ENCODE peak calls at places on chromosome 15, in four cellular contexts. H is OCI-LY7, U is neuronal stem cell, L is prostate gland. N is an unnamed sample.

GRCh38 chr15:68650901-68651709 is 72.3 kb downstream of the CORO2B start:
- DNase-seq in H (peak; percentile 62), U (peak; percentile 74), L (no peak), N (peak; percentile 96)

GRCh38 chr15:65033659-65034269 is 4.3 kb upstream of the MTFMT start:
- DNase-seq in H (peak; percentile 68), U (no peak), L (no peak), N (peak; percentile 54)

GRCh38 chr15:81373996-81374395 is at the start of gene TMC3:
- DNase-seq in H (no peak), U (peak; percentile 44), L (no peak), N (no peak)

GRCh38 chr15:26222781-26223180 is 359.7 kb upstream of the ATP10A start:
- DNase-seq in H (no peak), U (no peak), L (no peak), N (no peak)

GRCh38 chr15:64521726-64522164 is 61.4 kb downstream of the ZNF609 start:
- DNase-seq in H (no peak), U (peak; percentile 9), L (peak; percentile 27), N (peak; percentile 22)

GRCh38 chr15:101288905-101289513 is 6.0 kb downstream of the SNRPA1 start:
- DNase-seq in H (peak; percentile 76), U (no peak), L (no peak), N (peak; percentile 69)

GRCh38 chr15:47415539-47415971 is 301.8 kb upstream of the SEMA6D start:
- DNase-seq in H (no peak), U (no peak), L (no peak), N (no peak)

GRCh38 chr15:61099030-61099800 is 129.9 kb downstream of the RORA start:
- DNase-seq in H (no peak), U (no peak), L (no peak), N (no peak)

GRCh38 chr15:42919794-42920280 is 741 bp downstream of the TTBK2 start:
- DNase-seq in H (peak; percentile 43), U (no peak), L (peak; percentile 22), N (peak; percentile 34)

GRCh38 chr15:64930778-64931240 is 19.1 kb downstream of the ANKDD1A start:
- DNase-seq in H (no peak), U (no peak), L (no peak), N (no peak)

GRCh38 chr15:25775317-25775912 is 87.7 kb downstream of the ATP10A start:
- DNase-seq in H (peak; percentile 26), U (no peak), L (no peak), N (peak; percentile 73)

GRCh38 chr15:95032181-95032580 is 800.8 kb downstream of the MCTP2 start:
- DNase-seq in H (no peak), U (no peak), L (no peak), N (no peak)
- H3K36me3 ChIP-seq in H (no peaks in the 10 kb centered on the region), U (no peaks in the 10 kb centered on the region), L (no peaks in the 10 kb centered on the region), N (no peaks in the 10 kb centered on the region)

GRCh38 chr15:52786436-52787122 is 3.6 kb downstream of the ONECUT1 start:
- DNase-seq in H (no peak), U (peak; percentile 26), L (no peak), N (peak; percentile 82)

GRCh38 chr15:52788099-52788986 is 1.8 kb downstream of the ONECUT1 start:
- DNase-seq in H (no peak), U (peak; percentile 15), L (no peak), N (peak; percentile 63)

GRCh38 chr15:52789008-52789600 is 1.0 kb downstream of the ONECUT1 start:
- DNase-seq in H (no peak), U (no peak), L (no peak), N (peak; percentile 53)

GRCh38 chr15:52787123-52787503 is 3.0 kb downstream of the ONECUT1 start:
- DNase-seq in H (no peak), U (no peak), L (no peak), N (peak; percentile 78)

GRCh38 chr15:52787549-52788098 is 2.5 kb downstream of the ONECUT1 start:
- DNase-seq in H (no peak), U (no peak), L (no peak), N (peak; percentile 70)
- H3K4me3 ChIP-seq in H (no peak overlapping the region), U (no peak overlapping the region), L (no peak overlapping the region), N (peak overlapping the region; percentile 24)

GRCh38 chr15:89155656-89156055 is 65.7 kb downstream of the RLBP1 start:
- DNase-seq in H (no peak), U (no peak), L (no peak), N (no peak)
- H3K36me3 ChIP-seq in H (peaks cover 17% of the 10 kb centered on the region), U (peaks cover 50% of the 10 kb centered on the region), L (no peaks in the 10 kb centered on the region), N (peaks cover 1% of the 10 kb centered on the region)

GRCh38 chr15:55254916-55255679 is 34.5 kb downstream of the RAB27A start:
- DNase-seq in H (no peak), U (no peak), L (no peak), N (no peak)
- H3K4me3 ChIP-seq in H (no peak overlapping the region), U (no peak overlapping the region), L (no peak overlapping the region), N (no peak overlapping the region)

DNA sequence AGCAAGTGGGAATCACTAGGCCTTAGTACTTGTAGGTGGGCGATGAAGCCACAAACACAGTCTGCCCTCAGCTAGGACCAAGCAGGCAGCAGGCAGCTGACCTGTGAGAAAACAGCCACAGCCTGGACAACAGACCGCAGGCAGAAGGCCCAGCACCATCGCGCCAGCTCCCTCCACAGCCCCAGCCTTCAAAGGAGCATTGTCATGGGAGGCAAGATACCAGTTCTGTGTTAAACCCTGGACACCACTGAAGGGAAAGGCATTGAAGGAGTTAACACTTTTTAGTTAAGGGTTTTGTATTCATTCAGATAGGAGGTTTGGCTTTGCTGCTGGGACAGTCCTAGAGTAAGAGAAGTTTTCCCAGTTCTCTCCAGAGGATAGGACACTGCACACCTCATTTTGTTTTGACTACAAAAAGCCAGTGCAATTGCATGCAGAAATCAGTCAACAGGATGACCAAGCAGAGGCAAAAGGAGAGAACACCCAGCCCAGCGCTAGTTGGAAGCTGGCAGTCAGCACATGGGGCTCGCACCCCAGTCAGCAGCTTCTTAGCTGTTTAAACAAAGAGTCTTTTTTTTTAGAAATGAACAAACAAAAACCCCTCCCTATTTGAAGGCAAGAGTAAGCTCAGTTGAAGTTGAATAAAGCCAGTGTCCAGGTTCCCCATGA is 286.1 kb upstream of the TPM1 start:
- DNase-seq in H (no peak), U (no peak), L (no peak), N (no peak)
- H3K36me3 ChIP-seq in H (no peaks in the 10 kb centered on the region), U (no peaks in the 10 kb centered on the region), L (peaks cover 4% of the 10 kb centered on the region), N (no peaks in the 10 kb centered on the region)

DNA sequence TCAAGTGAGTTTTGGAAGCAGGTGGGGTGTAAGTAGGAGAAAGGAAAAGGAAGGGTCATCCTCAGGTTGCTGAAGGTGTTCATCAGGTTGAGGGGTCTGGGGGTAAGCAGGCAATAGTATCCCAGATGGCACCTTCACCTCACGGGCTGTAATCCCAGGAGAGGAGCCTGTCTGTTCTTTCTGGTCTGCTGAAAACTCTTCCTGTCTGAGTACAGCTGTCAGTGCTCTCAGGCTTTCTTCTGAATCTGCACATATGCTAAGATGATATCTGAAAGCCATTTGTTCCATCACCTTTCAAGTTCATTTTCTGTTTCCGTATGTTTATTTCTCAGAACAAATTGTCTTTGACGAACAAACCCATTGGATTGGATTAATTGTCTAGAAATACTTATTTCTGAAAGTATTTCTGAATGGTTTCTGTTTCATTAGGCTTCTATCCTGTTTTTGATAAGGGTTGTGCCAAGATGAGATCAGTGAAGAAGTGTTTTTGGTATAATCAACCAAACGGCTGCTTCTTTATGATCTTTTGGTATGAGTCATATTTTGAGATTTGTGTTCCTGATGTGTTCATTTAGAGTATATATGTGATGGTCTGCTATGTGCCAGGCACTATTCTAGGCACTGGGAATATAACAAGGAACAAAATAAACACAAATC is 13.3 kb downstream of the ZNF592 start:
- DNase-seq in H (peak; percentile 41), U (no peak), L (no peak), N (no peak)
- H3K4me3 ChIP-seq in H (no peak overlapping the region), U (no peak overlapping the region), L (no peak overlapping the region), N (no peak overlapping the region)

DNA sequence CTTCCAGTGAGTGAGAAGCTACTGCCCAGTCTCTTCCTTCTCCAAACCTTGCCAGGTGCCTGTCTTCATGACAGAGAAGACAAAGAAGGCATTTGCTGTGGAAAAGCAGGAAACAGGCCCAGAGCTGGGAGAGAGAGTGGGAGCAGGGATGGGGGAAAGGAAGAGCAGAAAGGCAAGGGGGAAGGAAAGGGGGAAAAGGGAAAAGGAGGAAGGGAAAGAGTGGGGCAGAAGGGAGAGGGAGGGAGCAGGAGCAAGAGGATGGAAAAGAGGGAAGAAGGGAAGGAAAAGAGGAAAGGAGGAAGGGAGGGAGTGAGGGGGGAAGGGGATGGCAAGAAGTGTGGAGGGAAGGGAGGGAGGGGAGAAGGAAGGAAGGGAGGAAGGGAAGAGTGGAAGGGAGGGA is 121.2 kb upstream of the LINGO1 start:
- DNase-seq in H (no peak), U (no peak), L (no peak), N (no peak)
- H3K36me3 ChIP-seq in H (no peaks in the 10 kb centered on the region), U (no peaks in the 10 kb centered on the region), L (no peaks in the 10 kb centered on the region), N (no peaks in the 10 kb centered on the region)

GRCh38 chr15:93203036-93203435 is 114.0 kb upstream of the RGMA start:
- DNase-seq in H (no peak), U (no peak), L (no peak), N (no peak)

GRCh38 chr15:93201940-93202339 is 112.9 kb upstream of the RGMA start:
- DNase-seq in H (no peak), U (no peak), L (no peak), N (no peak)

GRCh38 chr15:93209690-93210425 is 120.8 kb upstream of the RGMA start:
- DNase-seq in H (no peak), U (no peak), L (no peak), N (no peak)

GRCh38 chr15:93202405-93202804 is 113.4 kb upstream of the RGMA start:
- DNase-seq in H (no peak), U (no peak), L (no peak), N (no peak)

GRCh38 chr15:93205413-93205812 is 116.4 kb upstream of the RGMA start:
- DNase-seq in H (no peak), U (no peak), L (no peak), N (no peak)
- H3K4me3 ChIP-seq in H (no peak overlapping the region), U (no peak overlapping the region), L (no peak overlapping the region), N (no peak overlapping the region)

DNA sequence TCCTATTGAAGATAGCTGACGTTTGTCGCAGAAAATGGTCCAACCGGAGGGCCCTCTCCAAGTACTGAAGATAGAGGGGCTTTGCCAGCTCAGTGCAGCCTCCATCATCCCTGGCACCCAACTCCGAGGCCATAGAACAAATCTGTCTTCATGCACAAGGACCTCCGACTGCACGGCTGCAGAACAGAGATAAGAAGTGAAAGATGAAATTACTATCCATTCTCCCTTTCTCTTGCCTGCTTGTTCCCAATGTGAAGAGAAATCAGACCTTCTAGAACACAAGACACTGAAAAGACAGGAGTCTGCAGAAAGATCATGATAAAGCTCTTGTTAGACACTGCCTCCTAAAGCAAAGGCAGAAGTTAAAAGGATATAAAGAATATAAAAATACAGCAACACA is 19.9 kb downstream of the INO80 start:
- DNase-seq in H (no peak), U (no peak), L (no peak), N (no peak)
- H3K36me3 ChIP-seq in H (peaks cover 92% of the 10 kb centered on the region), U (peaks cover 72% of the 10 kb centered on the region), L (no peaks in the 10 kb centered on the region), N (peaks cover 11% of the 10 kb centered on the region)